ENCODE peak calls at places on chromosomes 16 and 17, in ten cellular contexts. One of them, this sample, is unnamed.

GRCh38 chr17:34987232-34987631 is 6.9 kb downstream of the LIG3 start:
- DNase-seq in left cardiac atrium: no peak
- DNase-seq in neural crest cell: no peak
- DNase-seq in H54: no peak
- DNase-seq in activated gamma-delta T cell treated with Interleukin-2 at 50 U/mL for 16 hours: no peak
- DNase-seq in substantia nigra: no peak
- DNase-seq in ureter: no peak
- DNase-seq in AG09309: no peak
- DNase-seq in endodermal cell: no peak
- DNase-seq in activated CD8-positive, alpha-beta memory T cell treated with anti-CD3 and anti-CD28 coated beads, Interleukin-2, amount 10 ng/mL, durations not matched to agents 7 days and 5 days: no peak
- DNase-seq in this sample: no peak

GRCh38 chr16:19165101-19165500 is 2.9 kb upstream of the SYT17 start:
- DNase-seq in left cardiac atrium: no peak
- DNase-seq in neural crest cell: no peak
- DNase-seq in H54: no peak
- DNase-seq in activated gamma-delta T cell treated with Interleukin-2 at 50 U/mL for 16 hours: no peak
- DNase-seq in substantia nigra: no peak
- DNase-seq in ureter: no peak
- DNase-seq in AG09309: no peak
- DNase-seq in endodermal cell: no peak
- DNase-seq in activated CD8-positive, alpha-beta memory T cell treated with anti-CD3 and anti-CD28 coated beads, Interleukin-2, amount 10 ng/mL, durations not matched to agents 7 days and 5 days: no peak
- DNase-seq in this sample: no peak

GRCh38 chr17:13797863-13798262 is 196.1 kb upstream of the HS3ST3A1 start:
- DNase-seq in left cardiac atrium: no peak
- DNase-seq in neural crest cell: no peak
- DNase-seq in H54: no peak
- DNase-seq in activated gamma-delta T cell treated with Interleukin-2 at 50 U/mL for 16 hours: no peak
- DNase-seq in substantia nigra: no peak
- DNase-seq in ureter: no peak
- DNase-seq in AG09309: no peak
- DNase-seq in endodermal cell: no peak
- DNase-seq in activated CD8-positive, alpha-beta memory T cell treated with anti-CD3 and anti-CD28 coated beads, Interleukin-2, amount 10 ng/mL, durations not matched to agents 7 days and 5 days: no peak
- DNase-seq in this sample: no peak

GRCh38 chr17:9272506-9272905 is 251.2 kb downstream of the NTN1 start:
- DNase-seq in left cardiac atrium: no peak
- DNase-seq in neural crest cell: no peak
- DNase-seq in H54: no peak
- DNase-seq in activated gamma-delta T cell treated with Interleukin-2 at 50 U/mL for 16 hours: no peak
- DNase-seq in substantia nigra: peak
- DNase-seq in ureter: no peak
- DNase-seq in AG09309: no peak
- DNase-seq in endodermal cell: no peak
- DNase-seq in activated CD8-positive, alpha-beta memory T cell treated with anti-CD3 and anti-CD28 coated beads, Interleukin-2, amount 10 ng/mL, durations not matched to agents 7 days and 5 days: no peak
- DNase-seq in this sample: no peak

GRCh38 chr16:1407749-1408148 is 6.8 kb downstream of the UNKL start:
- DNase-seq in left cardiac atrium: no peak
- DNase-seq in neural crest cell: no peak
- DNase-seq in H54: no peak
- DNase-seq in activated gamma-delta T cell treated with Interleukin-2 at 50 U/mL for 16 hours: no peak
- DNase-seq in substantia nigra: no peak
- DNase-seq in ureter: no peak
- DNase-seq in AG09309: no peak
- DNase-seq in endodermal cell: no peak
- DNase-seq in activated CD8-positive, alpha-beta memory T cell treated with anti-CD3 and anti-CD28 coated beads, Interleukin-2, amount 10 ng/mL, durations not matched to agents 7 days and 5 days: no peak
- DNase-seq in this sample: no peak

GRCh38 chr17:78745407-78746088 is 36.5 kb downstream of the CYTH1 start:
- DNase-seq in left cardiac atrium: no peak
- DNase-seq in neural crest cell: peak
- DNase-seq in H54: no peak
- DNase-seq in activated gamma-delta T cell treated with Interleukin-2 at 50 U/mL for 16 hours: peak
- DNase-seq in substantia nigra: no peak
- DNase-seq in ureter: no peak
- DNase-seq in AG09309: no peak
- DNase-seq in endodermal cell: peak
- DNase-seq in activated CD8-positive, alpha-beta memory T cell treated with anti-CD3 and anti-CD28 coated beads, Interleukin-2, amount 10 ng/mL, durations not matched to agents 7 days and 5 days: peak
- DNase-seq in this sample: peak

GRCh38 chr17:19937522-19937921 is 40.1 kb downstream of the AKAP10 start:
- DNase-seq in left cardiac atrium: no peak
- DNase-seq in neural crest cell: no peak
- DNase-seq in H54: no peak
- DNase-seq in activated gamma-delta T cell treated with Interleukin-2 at 50 U/mL for 16 hours: no peak
- DNase-seq in substantia nigra: no peak
- DNase-seq in ureter: no peak
- DNase-seq in AG09309: no peak
- DNase-seq in endodermal cell: no peak
- DNase-seq in activated CD8-positive, alpha-beta memory T cell treated with anti-CD3 and anti-CD28 coated beads, Interleukin-2, amount 10 ng/mL, durations not matched to agents 7 days and 5 days: no peak
- DNase-seq in this sample: no peak

GRCh38 chr16:59478806-59479205 is 744.7 kb upstream of the GOT2 start:
- DNase-seq in left cardiac atrium: no peak
- DNase-seq in neural crest cell: no peak
- DNase-seq in H54: no peak
- DNase-seq in activated gamma-delta T cell treated with Interleukin-2 at 50 U/mL for 16 hours: no peak
- DNase-seq in substantia nigra: no peak
- DNase-seq in ureter: no peak
- DNase-seq in AG09309: peak
- DNase-seq in endodermal cell: no peak
- DNase-seq in activated CD8-positive, alpha-beta memory T cell treated with anti-CD3 and anti-CD28 coated beads, Interleukin-2, amount 10 ng/mL, durations not matched to agents 7 days and 5 days: no peak
- DNase-seq in this sample: no peak

GRCh38 chr17:50192873-50193274 is 8.6 kb downstream of the COL1A1 start:
- DNase-seq in left cardiac atrium: no peak
- DNase-seq in neural crest cell: no peak
- DNase-seq in H54: no peak
- DNase-seq in activated gamma-delta T cell treated with Interleukin-2 at 50 U/mL for 16 hours: no peak
- DNase-seq in substantia nigra: no peak
- DNase-seq in ureter: no peak
- DNase-seq in AG09309: no peak
- DNase-seq in endodermal cell: no peak
- DNase-seq in activated CD8-positive, alpha-beta memory T cell treated with anti-CD3 and anti-CD28 coated beads, Interleukin-2, amount 10 ng/mL, durations not matched to agents 7 days and 5 days: no peak
- DNase-seq in this sample: no peak

GRCh38 chr16:86390335-86390734 is 120.0 kb upstream of the FOXF1 start:
- DNase-seq in left cardiac atrium: no peak
- DNase-seq in neural crest cell: no peak
- DNase-seq in H54: no peak
- DNase-seq in activated gamma-delta T cell treated with Interleukin-2 at 50 U/mL for 16 hours: no peak
- DNase-seq in substantia nigra: no peak
- DNase-seq in ureter: no peak
- DNase-seq in AG09309: no peak
- DNase-seq in endodermal cell: no peak
- DNase-seq in activated CD8-positive, alpha-beta memory T cell treated with anti-CD3 and anti-CD28 coated beads, Interleukin-2, amount 10 ng/mL, durations not matched to agents 7 days and 5 days: no peak
- DNase-seq in this sample: no peak

GRCh38 chr16:89845417-89845816 is 17.1 kb downstream of the SPIRE2 start:
- DNase-seq in left cardiac atrium: no peak
- DNase-seq in neural crest cell: no peak
- DNase-seq in H54: no peak
- DNase-seq in activated gamma-delta T cell treated with Interleukin-2 at 50 U/mL for 16 hours: peak
- DNase-seq in substantia nigra: no peak
- DNase-seq in ureter: no peak
- DNase-seq in AG09309: no peak
- DNase-seq in endodermal cell: no peak
- DNase-seq in activated CD8-positive, alpha-beta memory T cell treated with anti-CD3 and anti-CD28 coated beads, Interleukin-2, amount 10 ng/mL, durations not matched to agents 7 days and 5 days: peak
- DNase-seq in this sample: no peak

GRCh38 chr17:29592850-29593545 is at the start of gene ANKRD13B:
- DNase-seq in left cardiac atrium: peak
- DNase-seq in neural crest cell: peak
- DNase-seq in H54: no peak
- DNase-seq in activated gamma-delta T cell treated with Interleukin-2 at 50 U/mL for 16 hours: no peak
- DNase-seq in substantia nigra: peak
- DNase-seq in ureter: no peak
- DNase-seq in AG09309: no peak
- DNase-seq in endodermal cell: peak
- DNase-seq in activated CD8-positive, alpha-beta memory T cell treated with anti-CD3 and anti-CD28 coated beads, Interleukin-2, amount 10 ng/mL, durations not matched to agents 7 days and 5 days: peak
- DNase-seq in this sample: no peak

GRCh38 chr16:57593021-57593420 is 35.4 kb upstream of the ADGRG1 start:
- DNase-seq in left cardiac atrium: no peak
- DNase-seq in neural crest cell: no peak
- DNase-seq in H54: no peak
- DNase-seq in activated gamma-delta T cell treated with Interleukin-2 at 50 U/mL for 16 hours: no peak
- DNase-seq in substantia nigra: no peak
- DNase-seq in ureter: no peak
- DNase-seq in AG09309: no peak
- DNase-seq in endodermal cell: no peak
- DNase-seq in activated CD8-positive, alpha-beta memory T cell treated with anti-CD3 and anti-CD28 coated beads, Interleukin-2, amount 10 ng/mL, durations not matched to agents 7 days and 5 days: peak
- DNase-seq in this sample: no peak

GRCh38 chr16:85391175-85391707 is 221.9 kb upstream of the GSE1 start:
- DNase-seq in left cardiac atrium: peak
- DNase-seq in neural crest cell: no peak
- DNase-seq in H54: no peak
- DNase-seq in activated gamma-delta T cell treated with Interleukin-2 at 50 U/mL for 16 hours: no peak
- DNase-seq in substantia nigra: no peak
- DNase-seq in ureter: peak
- DNase-seq in AG09309: no peak
- DNase-seq in endodermal cell: no peak
- DNase-seq in activated CD8-positive, alpha-beta memory T cell treated with anti-CD3 and anti-CD28 coated beads, Interleukin-2, amount 10 ng/mL, durations not matched to agents 7 days and 5 days: no peak
- DNase-seq in this sample: no peak

GRCh38 chr16:71337631-71338030 is 20.9 kb upstream of the CALB2 start:
- DNase-seq in left cardiac atrium: no peak
- DNase-seq in neural crest cell: no peak
- DNase-seq in H54: no peak
- DNase-seq in activated gamma-delta T cell treated with Interleukin-2 at 50 U/mL for 16 hours: no peak
- DNase-seq in substantia nigra: no peak
- DNase-seq in ureter: no peak
- DNase-seq in AG09309: no peak
- DNase-seq in endodermal cell: no peak
- DNase-seq in activated CD8-positive, alpha-beta memory T cell treated with anti-CD3 and anti-CD28 coated beads, Interleukin-2, amount 10 ng/mL, durations not matched to agents 7 days and 5 days: no peak
- DNase-seq in this sample: no peak

GRCh38 chr17:42608692-42609181 is 437 bp downstream of the RETREG3 start:
- DNase-seq in left cardiac atrium: peak
- DNase-seq in neural crest cell: peak
- DNase-seq in H54: no peak
- DNase-seq in activated gamma-delta T cell treated with Interleukin-2 at 50 U/mL for 16 hours: no peak
- DNase-seq in substantia nigra: no peak
- DNase-seq in ureter: no peak
- DNase-seq in AG09309: no peak
- DNase-seq in endodermal cell: no peak
- DNase-seq in activated CD8-positive, alpha-beta memory T cell treated with anti-CD3 and anti-CD28 coated beads, Interleukin-2, amount 10 ng/mL, durations not matched to agents 7 days and 5 days: peak
- DNase-seq in this sample: no peak

GRCh38 chr17:17710728-17711541 is 29.7 kb downstream of the RAI1 start:
- DNase-seq in left cardiac atrium: peak
- DNase-seq in neural crest cell: no peak
- DNase-seq in H54: peak
- DNase-seq in activated gamma-delta T cell treated with Interleukin-2 at 50 U/mL for 16 hours: no peak
- DNase-seq in substantia nigra: no peak
- DNase-seq in ureter: peak
- DNase-seq in AG09309: peak
- DNase-seq in endodermal cell: peak
- DNase-seq in activated CD8-positive, alpha-beta memory T cell treated with anti-CD3 and anti-CD28 coated beads, Interleukin-2, amount 10 ng/mL, durations not matched to agents 7 days and 5 days: no peak
- DNase-seq in this sample: peak

GRCh38 chr16:85137323-85138072 is 25.2 kb upstream of the CIBAR2 start:
- DNase-seq in left cardiac atrium: peak
- DNase-seq in neural crest cell: peak
- DNase-seq in H54: peak
- DNase-seq in activated gamma-delta T cell treated with Interleukin-2 at 50 U/mL for 16 hours: no peak
- DNase-seq in substantia nigra: peak
- DNase-seq in ureter: peak
- DNase-seq in AG09309: peak
- DNase-seq in endodermal cell: no peak
- DNase-seq in activated CD8-positive, alpha-beta memory T cell treated with anti-CD3 and anti-CD28 coated beads, Interleukin-2, amount 10 ng/mL, durations not matched to agents 7 days and 5 days: no peak
- DNase-seq in this sample: peak

GRCh38 chr17:42340691-42341127 is 47.5 kb downstream of the STAT3 start:
- DNase-seq in left cardiac atrium: no peak
- DNase-seq in neural crest cell: no peak
- DNase-seq in H54: no peak
- DNase-seq in activated gamma-delta T cell treated with Interleukin-2 at 50 U/mL for 16 hours: no peak
- DNase-seq in substantia nigra: no peak
- DNase-seq in ureter: no peak
- DNase-seq in AG09309: no peak
- DNase-seq in endodermal cell: no peak
- DNase-seq in activated CD8-positive, alpha-beta memory T cell treated with anti-CD3 and anti-CD28 coated beads, Interleukin-2, amount 10 ng/mL, durations not matched to agents 7 days and 5 days: peak
- DNase-seq in this sample: no peak

GRCh38 chr16:1079341-1079740 is 6.8 kb downstream of the SSTR5 start:
- DNase-seq in left cardiac atrium: no peak
- DNase-seq in neural crest cell: no peak
- DNase-seq in H54: no peak
- DNase-seq in activated gamma-delta T cell treated with Interleukin-2 at 50 U/mL for 16 hours: no peak
- DNase-seq in substantia nigra: no peak
- DNase-seq in ureter: no peak
- DNase-seq in AG09309: no peak
- DNase-seq in endodermal cell: no peak
- DNase-seq in activated CD8-positive, alpha-beta memory T cell treated with anti-CD3 and anti-CD28 coated beads, Interleukin-2, amount 10 ng/mL, durations not matched to agents 7 days and 5 days: no peak
- DNase-seq in this sample: no peak

GRCh38 chr17:50361561-50362480 is 11.2 kb downstream of the MRPL27 start:
- DNase-seq in left cardiac atrium: peak
- DNase-seq in neural crest cell: peak
- DNase-seq in H54: peak
- DNase-seq in activated gamma-delta T cell treated with Interleukin-2 at 50 U/mL for 16 hours: peak
- DNase-seq in substantia nigra: peak
- DNase-seq in ureter: peak
- DNase-seq in AG09309: peak
- DNase-seq in endodermal cell: peak
- DNase-seq in activated CD8-positive, alpha-beta memory T cell treated with anti-CD3 and anti-CD28 coated beads, Interleukin-2, amount 10 ng/mL, durations not matched to agents 7 days and 5 days: peak
- DNase-seq in this sample: peak

GRCh38 chr17:77327181-77327565 is 186.4 kb downstream of the SEC14L1 start:
- DNase-seq in left cardiac atrium: no peak
- DNase-seq in neural crest cell: no peak
- DNase-seq in H54: no peak
- DNase-seq in activated gamma-delta T cell treated with Interleukin-2 at 50 U/mL for 16 hours: peak
- DNase-seq in substantia nigra: no peak
- DNase-seq in ureter: peak
- DNase-seq in AG09309: no peak
- DNase-seq in endodermal cell: peak
- DNase-seq in activated CD8-positive, alpha-beta memory T cell treated with anti-CD3 and anti-CD28 coated beads, Interleukin-2, amount 10 ng/mL, durations not matched to agents 7 days and 5 days: no peak
- DNase-seq in this sample: no peak

GRCh38 chr16:280991-281659 is 734 bp downstream of the ARHGDIG start:
- DNase-seq in left cardiac atrium: no peak
- DNase-seq in neural crest cell: no peak
- DNase-seq in H54: no peak
- DNase-seq in activated gamma-delta T cell treated with Interleukin-2 at 50 U/mL for 16 hours: no peak
- DNase-seq in substantia nigra: no peak
- DNase-seq in ureter: no peak
- DNase-seq in AG09309: no peak
- DNase-seq in endodermal cell: no peak
- DNase-seq in activated CD8-positive, alpha-beta memory T cell treated with anti-CD3 and anti-CD28 coated beads, Interleukin-2, amount 10 ng/mL, durations not matched to agents 7 days and 5 days: no peak
- DNase-seq in this sample: no peak

GRCh38 chr16:86575754-86576557 is 2.4 kb upstream of the FOXL1 start:
- DNase-seq in left cardiac atrium: peak
- DNase-seq in neural crest cell: peak
- DNase-seq in H54: peak
- DNase-seq in activated gamma-delta T cell treated with Interleukin-2 at 50 U/mL for 16 hours: no peak
- DNase-seq in substantia nigra: no peak
- DNase-seq in ureter: peak
- DNase-seq in AG09309: peak
- DNase-seq in endodermal cell: peak
- DNase-seq in activated CD8-positive, alpha-beta memory T cell treated with anti-CD3 and anti-CD28 coated beads, Interleukin-2, amount 10 ng/mL, durations not matched to agents 7 days and 5 days: peak
- DNase-seq in this sample: peak

GRCh38 chr17:77610518-77610893 is 348.0 kb upstream of the TNRC6C start:
- DNase-seq in left cardiac atrium: no peak
- DNase-seq in neural crest cell: no peak
- DNase-seq in H54: no peak
- DNase-seq in activated gamma-delta T cell treated with Interleukin-2 at 50 U/mL for 16 hours: no peak
- DNase-seq in substantia nigra: no peak
- DNase-seq in ureter: no peak
- DNase-seq in AG09309: no peak
- DNase-seq in endodermal cell: no peak
- DNase-seq in activated CD8-positive, alpha-beta memory T cell treated with anti-CD3 and anti-CD28 coated beads, Interleukin-2, amount 10 ng/mL, durations not matched to agents 7 days and 5 days: no peak
- DNase-seq in this sample: no peak

GRCh38 chr16:10606607-10607006 is 26.2 kb upstream of the EMP2 start:
- DNase-seq in left cardiac atrium: no peak
- DNase-seq in neural crest cell: no peak
- DNase-seq in H54: no peak
- DNase-seq in activated gamma-delta T cell treated with Interleukin-2 at 50 U/mL for 16 hours: no peak
- DNase-seq in substantia nigra: no peak
- DNase-seq in ureter: no peak
- DNase-seq in AG09309: no peak
- DNase-seq in endodermal cell: no peak
- DNase-seq in activated CD8-positive, alpha-beta memory T cell treated with anti-CD3 and anti-CD28 coated beads, Interleukin-2, amount 10 ng/mL, durations not matched to agents 7 days and 5 days: no peak
- DNase-seq in this sample: no peak

GRCh38 chr17:83053021-83053778 is 26.2 kb upstream of the METRNL start:
- DNase-seq in left cardiac atrium: peak
- DNase-seq in neural crest cell: no peak
- DNase-seq in H54: no peak
- DNase-seq in activated gamma-delta T cell treated with Interleukin-2 at 50 U/mL for 16 hours: no peak
- DNase-seq in substantia nigra: no peak
- DNase-seq in ureter: peak
- DNase-seq in AG09309: no peak
- DNase-seq in endodermal cell: peak
- DNase-seq in activated CD8-positive, alpha-beta memory T cell treated with anti-CD3 and anti-CD28 coated beads, Interleukin-2, amount 10 ng/mL, durations not matched to agents 7 days and 5 days: peak
- DNase-seq in this sample: peak

GRCh38 chr17:62630365-62631085 is 3.1 kb downstream of the MRC2 start:
- DNase-seq in left cardiac atrium: no peak
- DNase-seq in neural crest cell: no peak
- DNase-seq in H54: no peak
- DNase-seq in activated gamma-delta T cell treated with Interleukin-2 at 50 U/mL for 16 hours: no peak
- DNase-seq in substantia nigra: no peak
- DNase-seq in ureter: no peak
- DNase-seq in AG09309: no peak
- DNase-seq in endodermal cell: peak
- DNase-seq in activated CD8-positive, alpha-beta memory T cell treated with anti-CD3 and anti-CD28 coated beads, Interleukin-2, amount 10 ng/mL, durations not matched to agents 7 days and 5 days: no peak
- DNase-seq in this sample: no peak

This sample was measured in COLO829.